ENCODE peak calls at places on chromosomes 3 and 15, in ten cellular contexts. B is transverse colon, W is dorsolateral prefrontal cortex, O is WTC11, D is psoas muscle, A is A549, I is left lung, R is mammary epithelial cell, Y is HCT116, M is lower lobe of right lung. J is an unnamed sample.

GRCh38 chr3:44045476-44046275 is 196.0 kb upstream of the TOPAZ1 start:
- DNase-seq in B (peak), Y (no peak), O (no peak), D (no peak), I (no peak), R (peak), M (peak), W (no peak), A (no peak), J (peak)

GRCh38 chr3:13415236-13416001 is 4.7 kb downstream of the NUP210 start:
- DNase-seq in W (no peak), B (no peak), M (no peak), Y (no peak), A (no peak), O (no peak), D (no peak), I (no peak), R (no peak), J (no peak)

GRCh38 chr3:86978111-86978528 is 12.8 kb downstream of the VGLL3 start:
- DNase-seq in M (no peak), W (no peak), R (peak), I (no peak), Y (no peak), A (no peak), B (no peak), O (no peak), D (peak), J (no peak)

GRCh38 chr3:159417761-159418160 is 570.9 kb upstream of the IL12A start:
- DNase-seq in M (no peak), O (no peak), R (no peak), Y (no peak), A (no peak), I (no peak), W (no peak), B (no peak), D (no peak), J (no peak)

GRCh38 chr3:77513541-77513940 is 473.6 kb downstream of the ROBO2 start:
- DNase-seq in I (no peak), W (no peak), O (no peak), D (no peak), M (no peak), R (no peak), A (no peak), Y (no peak), B (no peak), J (no peak)

GRCh38 chr3:31466016-31466415 is 66.7 kb upstream of the STT3B start:
- DNase-seq in B (no peak), O (no peak), I (no peak), W (no peak), D (no peak), R (no peak), Y (no peak), M (no peak), A (no peak), J (no peak)

GRCh38 chr15:67883228-67883773 is 43.5 kb upstream of the RNU6-1 start:
- DNase-seq in Y (no peak), D (no peak), I (no peak), M (no peak), O (no peak), A (no peak), R (no peak), W (no peak), B (no peak), J (no peak)

GRCh38 chr15:77107068-77107467 is 36.2 kb upstream of the TSPAN3 start:
- DNase-seq in R (no peak), W (no peak), M (no peak), A (no peak), I (no peak), O (no peak), B (no peak), D (peak), Y (no peak), J (no peak)

GRCh38 chr15:61195116-61196002 is 33.7 kb downstream of the RORA start:
- DNase-seq in Y (peak), B (no peak), R (peak), W (no peak), M (no peak), A (peak), O (no peak), D (no peak), I (no peak), J (no peak)

GRCh38 chr3:111924283-111924682 is 54.5 kb upstream of the ABHD10 start:
- DNase-seq in O (no peak), R (peak), M (peak), D (peak), I (no peak), W (no peak), B (peak), A (no peak), Y (no peak), J (no peak)

GRCh38 chr3:58495101-58495500 is 3.2 kb downstream of the KCTD6 start:
- DNase-seq in B (no peak), W (no peak), A (no peak), D (no peak), Y (no peak), R (no peak), O (no peak), M (no peak), I (no peak), J (no peak)

GRCh38 chr15:41894791-41895463 is 1.1 kb upstream of the SPTBN5 start:
- DNase-seq in Y (peak), B (peak), O (no peak), M (peak), I (peak), W (no peak), D (peak), A (no peak), R (peak), J (peak)

GRCh38 chr3:142641504-142641903 is 45.3 kb downstream of the PLS1 start:
- DNase-seq in I (no peak), B (no peak), R (no peak), M (no peak), O (no peak), D (no peak), A (no peak), W (no peak), Y (no peak), J (no peak)

GRCh38 chr3:155495387-155495786 is 201.9 kb upstream of the STRIT1 start:
- DNase-seq in Y (no peak), B (no peak), R (no peak), O (no peak), D (no peak), M (no peak), I (no peak), W (no peak), A (no peak), J (no peak)

GRCh38 chr15:66007663-66008262 is 138.5 kb downstream of the RAB11A start:
- DNase-seq in M (no peak), R (no peak), Y (no peak), B (no peak), A (no peak), O (peak), W (no peak), I (no peak), D (no peak), J (no peak)

GRCh38 chr15:60137711-60138396 is 133.7 kb downstream of the FOXB1 start:
- DNase-seq in R (peak), D (no peak), B (no peak), O (no peak), M (no peak), W (no peak), Y (no peak), I (no peak), A (no peak), J (no peak)

GRCh38 chr3:71264840-71265239 is 318.7 kb downstream of the FOXP1 start:
- DNase-seq in A (no peak), Y (no peak), W (no peak), O (no peak), R (no peak), D (no peak), B (no peak), M (no peak), I (no peak), J (no peak)

GRCh38 chr3:46989146-46989810 is 9.8 kb downstream of the NBEAL2 start:
- DNase-seq in R (no peak), B (no peak), I (peak), A (no peak), M (no peak), W (no peak), O (peak), D (no peak), Y (no peak), J (no peak)

GRCh38 chr3:174417568-174417967 is 441.6 kb upstream of the NAALADL2 start:
- DNase-seq in A (no peak), I (no peak), O (no peak), M (peak), W (no peak), Y (no peak), B (no peak), R (no peak), D (no peak), J (peak)

GRCh38 chr15:100189319-100189718 is 152.5 kb downstream of the ADAMTS17 start:
- DNase-seq in W (no peak), B (no peak), M (no peak), A (no peak), I (no peak), R (no peak), Y (no peak), D (no peak), O (no peak), J (no peak)

GRCh38 chr3:9158865-9159630 is 90.4 kb downstream of the SRGAP3 start:
- DNase-seq in M (no peak), R (no peak), A (no peak), D (no peak), B (no peak), I (no peak), Y (no peak), W (no peak), O (no peak), J (no peak)

DNA sequence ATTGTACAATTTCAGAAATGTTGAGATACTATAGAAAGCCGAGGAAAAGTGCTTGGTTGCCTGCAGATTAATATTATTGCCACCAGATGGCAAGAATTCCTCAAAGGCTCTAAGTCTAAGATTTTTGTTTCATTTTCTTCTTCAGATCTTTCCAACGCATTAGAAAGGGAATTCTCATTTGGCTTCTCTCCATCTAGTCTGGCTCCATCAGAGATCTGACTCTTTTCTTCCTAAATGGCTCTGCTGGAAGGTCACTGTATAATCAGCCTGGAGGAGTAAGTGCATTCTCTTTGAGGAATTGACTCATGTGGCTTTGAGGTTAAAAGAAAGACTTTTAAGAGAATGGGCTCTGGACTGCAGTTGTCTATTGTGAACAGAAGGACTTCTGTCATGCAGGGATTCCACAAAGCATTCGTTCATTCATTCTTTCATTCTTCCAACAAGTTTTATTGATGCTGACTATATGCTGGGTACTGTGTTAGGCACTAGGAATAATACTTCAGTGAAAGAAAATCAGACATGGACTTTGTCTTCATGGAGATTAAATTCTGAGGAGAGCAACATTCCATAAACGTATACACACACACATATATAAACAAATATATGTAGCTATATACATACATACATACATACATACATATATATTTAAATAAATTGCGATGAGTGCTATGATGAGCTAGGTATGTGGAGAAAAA is 55.3 kb downstream of the SLC28A2 start:
- DNase-seq in O (no peak), A (no peak), R (peak), M (no peak), I (no peak), Y (peak), D (no peak), B (no peak), W (no peak), J (no peak)
- TF ChIP-seq CTCF in O (no peak), A (peak), R (peak), M (peak), I (peak), Y (peak), D (peak), B (peak), W (peak), J (peak)

GRCh38 chr15:78265137-78265460 is 737 bp downstream of the DNAJA4 start:
- DNase-seq in Y (no peak), B (no peak), D (no peak), A (no peak), W (no peak), R (no peak), M (no peak), O (no peak), I (no peak), J (no peak)
- TF ChIP-seq CTCF in Y (no peak), B (no peak), D (peak), A (no peak), W (no peak), R (no peak), M (no peak), O (no peak), I (no peak), J (peak)

GRCh38 chr3:129106320-129106719 is 15.3 kb downstream of the RAB43 start:
- DNase-seq in O (peak), R (no peak), M (peak), W (no peak), Y (no peak), B (no peak), A (no peak), I (no peak), D (no peak), J (no peak)
- TF ChIP-seq CTCF in O (no peak), R (no peak), M (no peak), W (no peak), Y (no peak), B (no peak), A (no peak), I (no peak), D (no peak), J (no peak)

DNA sequence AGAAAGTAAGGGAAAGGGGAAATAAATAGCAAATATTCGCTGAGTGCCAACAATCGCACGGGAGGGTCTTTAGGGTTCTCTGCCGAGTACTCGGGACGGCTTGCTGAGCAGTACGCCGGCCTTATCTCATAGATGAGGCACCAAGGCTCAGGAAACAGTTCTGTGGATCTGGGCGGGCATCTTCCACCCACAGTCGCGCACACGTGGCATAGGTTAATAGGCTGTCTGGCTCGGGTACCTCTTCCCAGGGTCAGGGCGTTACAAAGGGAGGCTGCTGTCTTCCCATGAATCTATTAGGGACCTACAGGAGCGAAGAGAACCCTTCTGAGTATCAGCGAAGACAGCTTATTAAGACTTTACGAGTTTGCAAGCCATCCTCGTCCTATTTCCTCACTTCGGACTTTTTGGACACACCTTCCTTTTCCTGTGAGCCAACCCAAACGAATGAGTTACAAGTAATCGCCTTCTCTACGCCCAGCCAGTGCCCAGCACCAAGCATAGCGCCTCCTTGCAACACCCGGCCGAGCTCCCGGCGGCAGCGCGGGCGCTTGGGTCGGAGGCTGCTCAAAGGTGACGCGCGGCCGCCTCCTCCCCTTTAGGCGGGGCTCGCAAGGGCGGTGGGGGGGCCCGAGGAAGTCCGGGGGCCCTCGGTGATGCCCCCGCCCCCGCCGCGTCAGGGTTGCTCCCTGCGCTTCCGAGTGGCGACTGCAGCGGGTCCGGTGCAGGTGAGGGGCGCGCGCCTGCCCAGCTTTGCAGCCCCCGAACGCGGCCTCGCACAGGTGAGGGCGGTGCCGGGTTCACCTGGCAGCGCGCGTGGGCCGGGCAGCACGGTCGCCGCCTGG is at the start of gene MCTP2:
- DNase-seq in M (peak), I (peak), A (no peak), D (peak), W (no peak), Y (peak), R (peak), O (peak), B (peak), J (peak)
- TF ChIP-seq CTCF in M (no peak), I (no peak), A (no peak), D (no peak), W (no peak), Y (no peak), R (peak), O (no peak), B (peak), J (no peak)

GRCh38 chr3:141305436-141305835 is 62.9 kb upstream of the ZBTB38 start:
- DNase-seq in R (peak), I (no peak), B (no peak), Y (no peak), A (peak), O (no peak), W (no peak), M (no peak), D (no peak), J (no peak)
- TF ChIP-seq CTCF in R (peak), I (no peak), B (no peak), Y (no peak), A (no peak), O (no peak), W (no peak), M (no peak), D (no peak), J (no peak)

GRCh38 chr3:188217011-188217463 is 63.1 kb downstream of the LPP start:
- DNase-seq in W (no peak), I (no peak), O (no peak), A (no peak), M (no peak), B (no peak), R (no peak), Y (no peak), D (no peak), J (no peak)
- TF ChIP-seq CTCF in W (no peak), I (no peak), O (no peak), A (no peak), M (no peak), B (no peak), R (no peak), Y (no peak), D (no peak), J (no peak)

GRCh38 chr3:125437631-125438435 is 62.7 kb upstream of the ZNF148 start:
- DNase-seq in B (peak), M (peak), Y (peak), O (peak), I (no peak), A (peak), R (peak), W (peak), D (peak), J (peak)
- TF ChIP-seq CTCF in B (peak), M (peak), Y (peak), O (peak), I (peak), A (peak), R (peak), W (peak), D (peak), J (peak)

DNA sequence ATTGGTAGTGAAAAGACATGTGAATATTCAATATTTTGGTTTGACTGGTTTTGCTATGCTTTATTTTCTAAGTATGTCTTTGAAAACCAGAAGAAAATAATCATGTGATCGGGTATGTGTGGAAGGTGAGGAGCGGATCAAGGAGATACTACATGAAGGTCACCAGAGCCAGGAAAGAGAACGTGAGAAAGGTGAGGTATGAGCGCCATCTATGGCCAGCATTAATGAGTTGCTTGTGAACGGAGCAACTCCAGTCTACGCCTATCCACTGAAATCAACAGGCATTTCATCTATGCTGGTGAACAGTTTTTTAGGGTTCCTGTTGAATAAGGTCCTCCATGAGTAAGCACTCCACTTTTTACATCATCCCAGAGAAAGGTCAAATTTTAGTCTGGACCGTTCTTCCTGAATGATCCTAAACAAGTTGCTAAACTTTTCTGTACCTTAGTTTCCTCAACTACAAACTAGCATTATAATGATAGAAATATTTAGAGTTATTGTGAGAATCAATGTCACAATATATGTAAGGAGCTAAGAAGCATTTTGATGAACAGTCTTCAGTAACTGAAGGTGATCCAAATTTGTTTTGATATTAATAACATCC is 1435.2 kb upstream of the CADM2 start:
- DNase-seq in M (no peak), Y (no peak), A (peak), R (peak), D (no peak), B (peak), O (peak), W (no peak), I (no peak), J (no peak)
- TF ChIP-seq CTCF in M (peak), Y (no peak), A (peak), R (peak), D (peak), B (peak), O (no peak), W (peak), I (peak), J (no peak)

DNA sequence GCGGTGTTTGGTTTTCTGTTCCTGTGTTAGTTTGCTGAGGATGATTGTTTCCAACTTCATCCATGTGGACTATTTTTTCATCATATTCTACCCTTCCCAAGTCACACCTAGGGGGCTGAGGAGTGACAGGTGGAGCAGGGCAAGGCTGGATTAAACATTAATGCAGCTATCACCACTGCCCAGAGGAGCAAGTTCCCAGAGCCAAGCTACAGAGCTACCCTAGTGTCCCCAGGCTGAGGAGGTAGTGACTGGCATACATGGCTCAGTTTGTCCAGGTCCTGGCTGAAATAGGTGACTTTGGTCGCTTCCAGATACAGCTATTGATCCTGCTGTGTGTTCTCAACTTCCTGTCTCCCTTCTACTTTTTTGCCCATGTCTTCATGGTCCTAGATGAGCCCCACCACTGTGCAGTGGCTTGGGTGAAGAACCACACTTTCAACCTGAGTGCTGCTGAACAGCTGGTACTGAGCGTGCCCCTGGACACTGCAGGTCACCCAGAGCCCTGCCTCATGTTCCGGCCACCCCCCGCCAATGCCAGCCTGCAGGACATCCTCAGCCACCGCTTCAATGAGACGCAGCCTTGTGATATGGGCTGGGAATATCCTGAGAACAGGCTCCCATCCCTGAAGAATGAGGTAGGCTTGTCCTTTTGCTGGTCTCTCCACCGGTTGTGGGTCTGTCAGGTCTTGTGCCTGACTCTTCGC is at the start of gene SLC22A13:
- DNase-seq in I (peak), M (no peak), W (no peak), R (no peak), O (no peak), B (no peak), D (no peak), A (no peak), Y (no peak), J (no peak)
- TF ChIP-seq CTCF in I (no peak), M (no peak), W (no peak), R (no peak), O (no peak), B (no peak), D (no peak), A (no peak), Y (no peak), J (no peak)